ENCODE peak calls at places on chromosomes 2 and 18, in eight cellular contexts. H is HTR-8/SVneo; Q is A673; T is activated naive CD8-positive, alpha-beta T cell treated with anti-CD3 and anti-CD28 coated beads for 36 hours; Y is right atrium auricular region; U is activated effector memory CD4-positive, alpha-beta T cell treated with Interleukin-2 at 50 U/mL for 16 hours; W is G401; R is GM10248. C is an unnamed sample.

GRCh38 chr18:22207022-22207758 is 37.8 kb downstream of the GATA6 start:
- DNase-seq in H (no peak), Q (no peak), T (no peak), Y (no peak), U (no peak), W (no peak), R (no peak), C (no peak)

GRCh38 chr2:231781798-231782726 is 980 bp upstream of the PDE6D start:
- DNase-seq in H (no peak), Q (peak; percentile 14), T (peak; percentile 17), Y (no peak), U (no peak), W (peak; percentile 32), R (peak; percentile 23), C (peak; percentile 49)

GRCh38 chr2:236769981-236770671 is 200.5 kb downstream of the ACKR3 start:
- DNase-seq in H (peak; percentile 85), Q (peak; percentile 6), T (no peak), Y (no peak), U (no peak), W (no peak), R (no peak), C (no peak)

GRCh38 chr2:9337901-9338300 is 85.4 kb downstream of the ITGB1BP1 start:
- DNase-seq in H (no peak), Q (no peak), T (no peak), Y (no peak), U (no peak), W (peak; percentile 34), R (no peak), C (no peak)

GRCh38 chr2:125837108-125837507 is 818.9 kb upstream of the GYPC start:
- DNase-seq in H (no peak), Q (no peak), T (no peak), Y (no peak), U (no peak), W (no peak), R (no peak), C (no peak)

GRCh38 chr2:209425082-209426071 is 1.5 kb downstream of the MAP2 start:
- DNase-seq in H (peak; percentile 21), Q (peak; percentile 34), T (peak; percentile 1), Y (no peak), U (no peak), W (peak; percentile 85), R (peak; percentile 28), C (no peak)

GRCh38 chr2:188518391-188518790 is 226.7 kb downstream of the GULP1 start:
- DNase-seq in H (no peak), Q (no peak), T (no peak), Y (no peak), U (no peak), W (no peak), R (no peak), C (no peak)

GRCh38 chr2:239246723-239247122 is 154.1 kb downstream of the HDAC4 start:
- DNase-seq in H (no peak), Q (no peak), T (no peak), Y (no peak), U (no peak), W (peak; percentile 47), R (no peak), C (no peak)

GRCh38 chr2:233130024-233130423 is 69.9 kb downstream of the INPP5D start:
- DNase-seq in H (no peak), Q (no peak), T (no peak), Y (no peak), U (no peak), W (no peak), R (no peak), C (no peak)

GRCh38 chr2:46875226-46875899 is 40.2 kb downstream of the MCFD2 start:
- DNase-seq in H (no peak), Q (no peak), T (no peak), Y (no peak), U (no peak), W (no peak), R (no peak), C (no peak)

GRCh38 chr2:105294046-105294445 is 35.5 kb downstream of the TGFBRAP1 start:
- DNase-seq in H (no peak), Q (no peak), T (no peak), Y (no peak), U (no peak), W (no peak), R (no peak), C (no peak)

GRCh38 chr18:59517446-59518171 is 158.5 kb upstream of the LMAN1 start:
- DNase-seq in H (peak; percentile 13), Q (peak; percentile 15), T (no peak), Y (no peak), U (no peak), W (no peak), R (no peak), C (no peak)

GRCh38 chr2:238466242-238466598 is 39.5 kb downstream of the ASB1 start:
- DNase-seq in H (no peak), Q (no peak), T (no peak), Y (no peak), U (no peak), W (no peak), R (no peak), C (no peak)

GRCh38 chr2:223273995-223274394 is 222.0 kb downstream of the KCNE4 start:
- DNase-seq in H (no peak), Q (no peak), T (no peak), Y (no peak), U (no peak), W (no peak), R (no peak), C (no peak)

GRCh38 chr2:24359129-24359528 is 1.2 kb downstream of the ITSN2 start:
- DNase-seq in H (no peak), Q (no peak), T (no peak), Y (no peak), U (no peak), W (peak; percentile 46), R (no peak), C (no peak)

GRCh38 chr18:49911414-49911813 is 98.1 kb upstream of the ACAA2 start:
- DNase-seq in H (no peak), Q (no peak), T (no peak), Y (no peak), U (no peak), W (no peak), R (no peak), C (no peak)

GRCh38 chr2:143254108-143254507 is 124.9 kb downstream of the ARHGAP15 start:
- DNase-seq in H (no peak), Q (peak; percentile 20), T (no peak), Y (no peak), U (no peak), W (no peak), R (no peak), C (no peak)

GRCh38 chr18:75129717-75130477 is 79.0 kb downstream of the PTGR3 start:
- DNase-seq in H (no peak), Q (no peak), T (no peak), Y (peak; percentile 30), U (no peak), W (no peak), R (no peak), C (no peak)

GRCh38 chr2:128270306-128271185 is 48.1 kb downstream of the HS6ST1 start:
- DNase-seq in H (no peak), Q (no peak), T (no peak), Y (no peak), U (no peak), W (no peak), R (no peak), C (no peak)

GRCh38 chr2:173860082-173860481 is 105.1 kb downstream of the SP3 start:
- DNase-seq in H (no peak), Q (no peak), T (no peak), Y (no peak), U (no peak), W (no peak), R (no peak), C (no peak)

GRCh38 chr2:47022399-47022798 is 106.8 kb upstream of the MCFD2 start:
- DNase-seq in H (no peak), Q (no peak), T (no peak), Y (no peak), U (no peak), W (no peak), R (no peak), C (no peak)

GRCh38 chr2:157442136-157442535 is 1.8 kb downstream of the CYTIP start:
- DNase-seq in H (no peak), Q (no peak), T (no peak), Y (no peak), U (no peak), W (no peak), R (no peak), C (no peak)

GRCh38 chr18:9653390-9653789 is 39.0 kb upstream of the PPP4R1 start:
- DNase-seq in H (no peak), Q (no peak), T (no peak), Y (no peak), U (no peak), W (peak; percentile 7), R (no peak), C (no peak)

C was measured in ureter.